ENCODE peak calls at places on chromosomes 6 and 20, in six cellular contexts. A is K562, S is HCT116, Y is SK-N-SH, K is H1, B is GM12878. F is an unnamed sample.

GRCh38 chr6:82178084-82178758 is 69.3 kb downstream of the IBTK start:
- DNase-seq in A (no peak), S (no peak), Y (peak), K (no peak), B (no peak), F (peak)

GRCh38 chr6:20868397-20869185 is 334.3 kb downstream of the CDKAL1 start:
- DNase-seq in A (no peak), S (no peak), Y (peak), K (no peak), B (no peak), F (no peak)

GRCh38 chr6:161547617-161548016 is 273.8 kb upstream of the AGPAT4 start:
- DNase-seq in A (no peak), S (no peak), Y (no peak), K (no peak), B (no peak), F (no peak)

GRCh38 chr6:116881236-116881635 is 4.2 kb downstream of the RFX6 start:
- DNase-seq in A (no peak), S (peak), Y (no peak), K (no peak), B (no peak), F (peak)

GRCh38 chr20:46399401-46399800 is 7.0 kb downstream of the ELMO2 start:
- DNase-seq in A (no peak), S (no peak), Y (no peak), K (no peak), B (no peak), F (no peak)

GRCh38 chr6:139508023-139508422 is 133.6 kb upstream of the CITED2 start:
- DNase-seq in A (no peak), S (no peak), Y (no peak), K (no peak), B (no peak), F (no peak)

GRCh38 chr6:79557683-79558082 is 20.5 kb upstream of the LCA5 start:
- DNase-seq in A (no peak), S (no peak), Y (no peak), K (no peak), B (no peak), F (no peak)

GRCh38 chr20:33770005-33770404 is 38.2 kb downstream of the ZNF341 start:
- DNase-seq in A (no peak), S (no peak), Y (no peak), K (no peak), B (no peak), F (no peak)

GRCh38 chr20:10090588-10091166 is 55.9 kb downstream of the ANKEF1 start:
- DNase-seq in A (peak), S (peak), Y (peak), K (peak), B (no peak), F (peak)
- TF ChIP-seq JUND in A (no peak), S (no peak), Y (no peak), K (no peak), B (no peak), F (no peak)

GRCh38 chr6:40038626-40039025 is 104.4 kb upstream of the MOCS1 start:
- DNase-seq in A (no peak), S (no peak), Y (no peak), K (no peak), B (no peak), F (no peak)
- TF ChIP-seq JUND in A (no peak), S (no peak), Y (no peak), K (no peak), B (no peak), F (no peak)

GRCh38 chr20:47540443-47541354 is 39.0 kb downstream of the NCOA3 start:
- DNase-seq in A (peak), S (peak), Y (no peak), K (no peak), B (peak), F (no peak)
- TF ChIP-seq JUND in A (peak), S (peak), Y (no peak), K (no peak), B (no peak), F (no peak)

GRCh38 chr6:34633256-34633655 is 63.3 kb downstream of the ILRUN start:
- DNase-seq in A (no peak), S (no peak), Y (no peak), K (no peak), B (no peak), F (no peak)

GRCh38 chr6:34642427-34642826 is 54.1 kb downstream of the ILRUN start:
- DNase-seq in A (no peak), S (no peak), Y (no peak), K (no peak), B (no peak), F (no peak)

GRCh38 chr6:34644716-34645115 is 51.9 kb downstream of the ILRUN start:
- DNase-seq in A (no peak), S (no peak), Y (no peak), K (no peak), B (no peak), F (no peak)

GRCh38 chr6:34633785-34634184 is 62.8 kb downstream of the ILRUN start:
- DNase-seq in A (no peak), S (no peak), Y (no peak), K (no peak), B (no peak), F (no peak)

DNA sequence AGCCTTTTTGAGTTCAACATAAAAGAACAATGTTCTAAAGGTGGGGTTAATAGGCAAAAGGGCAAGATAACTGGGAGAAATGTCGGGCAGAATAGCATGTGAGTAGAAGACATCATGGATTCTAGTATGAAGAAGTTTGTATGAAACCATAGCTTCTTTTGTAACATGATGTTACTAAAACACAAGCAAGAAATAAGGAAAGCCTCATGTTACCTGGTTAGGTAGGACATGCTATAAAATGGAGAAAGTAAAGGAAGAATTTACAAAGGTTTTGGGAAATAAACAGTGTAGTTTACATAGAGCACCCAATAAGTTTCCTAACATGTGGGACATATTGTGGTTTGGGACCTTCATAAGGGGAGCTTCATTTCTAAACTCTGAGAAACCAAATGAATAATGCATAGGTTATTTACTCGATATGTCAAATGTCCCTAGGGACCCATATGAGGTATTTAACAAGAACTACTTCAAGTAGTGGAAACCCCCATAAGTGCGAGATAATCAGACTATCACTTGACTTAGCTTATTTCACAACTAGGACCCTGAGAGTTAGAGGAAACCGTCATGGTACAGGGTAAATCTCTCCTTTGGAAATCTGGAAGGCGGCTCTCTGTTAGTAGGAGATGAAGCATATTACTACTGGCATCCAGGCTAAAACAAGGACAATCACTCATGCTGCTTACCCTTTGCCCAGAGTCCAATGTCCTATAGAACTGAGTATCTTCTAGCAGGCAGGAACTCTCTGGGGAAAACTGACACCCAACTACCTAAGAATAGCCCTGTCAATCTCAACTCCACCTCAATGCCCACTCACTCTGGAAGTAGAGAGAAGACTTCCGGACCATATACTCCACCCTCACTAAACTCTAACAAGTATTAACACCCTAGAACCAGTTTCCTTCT is 57.5 kb downstream of the ILRUN start:
- DNase-seq in A (no peak), S (no peak), Y (no peak), K (no peak), B (peak), F (no peak)
- TF ChIP-seq JUND in A (no peak), S (no peak), Y (no peak), K (no peak), B (no peak), F (no peak)

GRCh38 chr6:43724914-43725642 is 37.5 kb upstream of the MRPS18A start:
- DNase-seq in A (peak), S (peak), Y (no peak), K (no peak), B (peak), F (peak)
- TF ChIP-seq JUND in A (peak), S (no peak), Y (no peak), K (no peak), B (no peak), F (no peak)

DNA sequence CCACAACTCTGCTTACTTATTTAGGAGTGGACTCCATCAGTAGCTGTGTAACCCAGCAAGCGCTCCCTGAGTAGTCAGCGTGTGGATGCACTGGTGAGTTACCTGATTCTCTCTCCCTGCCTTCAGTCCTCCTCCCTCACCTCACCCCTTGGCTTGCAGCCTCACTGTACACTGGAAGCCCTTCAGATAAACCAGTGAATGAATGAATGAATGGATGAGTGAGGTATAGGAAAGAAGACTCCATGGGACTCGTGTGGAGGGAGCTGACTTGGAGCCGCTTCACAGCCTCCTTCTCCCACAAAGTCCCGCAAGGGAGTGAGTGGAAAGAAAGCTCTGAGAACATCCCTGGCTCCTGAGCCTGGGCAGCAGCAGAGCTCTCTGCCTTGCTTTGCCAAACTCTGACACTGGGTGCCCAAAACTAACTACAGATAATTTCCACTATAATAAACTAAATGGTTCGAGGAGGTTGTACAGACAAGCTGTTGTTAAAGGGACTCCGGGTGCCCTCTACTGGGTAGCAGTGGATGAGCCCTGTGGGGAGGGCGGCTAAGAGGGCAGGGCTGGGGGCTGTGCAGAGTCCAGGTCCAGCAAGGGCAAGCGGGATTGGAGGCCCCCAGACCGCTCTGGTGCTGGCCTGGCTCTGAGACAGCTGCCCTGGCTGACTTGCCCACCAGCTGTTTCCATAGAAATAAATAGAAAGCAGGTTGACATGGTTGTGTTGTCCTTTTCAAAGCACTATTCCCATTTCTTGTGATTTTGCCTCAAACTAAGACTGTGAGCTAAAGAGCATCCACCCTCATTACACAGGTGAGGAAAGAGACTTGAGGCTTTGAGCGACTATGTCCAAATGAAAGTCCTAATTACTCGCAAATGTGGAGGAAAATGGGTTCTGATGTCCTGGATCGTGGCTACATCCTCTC is 167.7 kb upstream of the CST7 start:
- DNase-seq in A (no peak), S (no peak), Y (peak), K (no peak), B (no peak), F (no peak)
- TF ChIP-seq JUND in A (no peak), S (no peak), Y (no peak), K (no peak), B (no peak), F (no peak)

GRCh38 chr6:149925253-149925973 is 2.5 kb upstream of the RAET1G start:
- DNase-seq in A (no peak), S (no peak), Y (peak), K (no peak), B (no peak), F (no peak)
- TF ChIP-seq JUND in A (no peak), S (no peak), Y (no peak), K (no peak), B (no peak), F (no peak)

GRCh38 chr6:124029535-124029934 is 225.9 kb downstream of the NKAIN2 start:
- DNase-seq in A (no peak), S (no peak), Y (no peak), K (no peak), B (no peak), F (no peak)
- TF ChIP-seq JUND in A (no peak), S (no peak), Y (no peak), K (no peak), B (no peak), F (no peak)

GRCh38 chr20:10655723-10656122 is 18.1 kb downstream of the JAG1 start:
- DNase-seq in A (no peak), S (no peak), Y (no peak), K (no peak), B (no peak), F (no peak)

GRCh38 chr20:10653593-10654288 is 20.1 kb downstream of the JAG1 start:
- DNase-seq in A (no peak), S (no peak), Y (no peak), K (no peak), B (peak), F (no peak)

GRCh38 chr20:10656270-10656669 is 17.5 kb downstream of the JAG1 start:
- DNase-seq in A (no peak), S (no peak), Y (no peak), K (no peak), B (no peak), F (no peak)

GRCh38 chr20:10652660-10653191 is 21.1 kb downstream of the JAG1 start:
- DNase-seq in A (no peak), S (no peak), Y (no peak), K (no peak), B (no peak), F (no peak)

DNA sequence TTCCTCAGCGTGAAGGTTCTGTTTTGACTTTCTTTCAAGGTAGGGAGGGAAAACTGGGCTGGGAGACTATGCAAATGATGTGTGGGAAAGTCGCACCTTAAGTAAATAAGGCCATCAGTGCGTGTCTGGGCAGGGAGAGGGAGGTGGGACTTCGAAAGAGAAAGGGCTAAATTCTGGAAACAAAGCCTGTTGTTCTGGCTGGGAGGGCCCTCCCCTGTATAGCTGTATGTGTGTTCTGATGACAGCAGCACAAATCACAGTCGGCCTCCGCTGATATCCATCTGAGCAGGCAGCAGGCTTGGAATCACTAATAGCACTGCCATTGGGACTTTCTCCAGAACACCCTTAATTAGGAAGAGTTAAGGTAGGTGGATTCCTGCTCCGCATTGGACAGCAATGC is 19.2 kb downstream of the JAG1 start:
- DNase-seq in A (no peak), S (no peak), Y (peak), K (no peak), B (peak), F (no peak)
- TF ChIP-seq JUND in A (no peak), S (no peak), Y (no peak), K (no peak), B (no peak), F (no peak)